ENCODE peak calls at places on chromosomes 1 and 21, in eight cellular contexts. Y is ovary; H is activated T-helper 9 cell treated with anti-CD3 and anti-CD28 coated beads, Interleukin-2, amount 50 U/mL, for 16 hours; I is activated CD8-positive, alpha-beta memory T cell treated with anti-CD3 and anti-CD28 coated beads, Interleukin-2, amount 10 ng/mL, durations not matched to agents 7 days and 5 days; F is activated CD4-positive, alpha-beta T cell treated with anti-CD3 and anti-CD28 coated beads for 48 hours; D is RPMI7951; R is left colon; J is activated CD4-positive, CD25-positive, alpha-beta regulatory T cell treated with anti-CD3 and anti-CD28 coated beads, Interleukin-2, amount 50 U/mL, for 16 hours. U is an unnamed sample.

GRCh38 chr1:53584446-53585102 is 125.4 kb downstream of the DMRTB1 start:
- DNase-seq in Y (no peak), H (no peak), I (no peak), F (no peak), D (no peak), R (no peak), J (no peak), U (no peak)

GRCh38 chr1:156419863-156420208 is 50.8 kb downstream of the RHBG start:
- DNase-seq in Y (no peak), H (no peak), I (peak), F (no peak), D (no peak), R (peak), J (no peak), U (peak)

GRCh38 chr1:109573785-109574184 is 25.4 kb downstream of the GNAI3 start:
- DNase-seq in Y (no peak), H (no peak), I (no peak), F (no peak), D (no peak), R (no peak), J (no peak), U (no peak)

GRCh38 chr1:211939876-211940468 is 95.4 kb downstream of the INTS7 start:
- DNase-seq in Y (no peak), H (peak), I (peak), F (peak), D (no peak), R (no peak), J (peak), U (no peak)

GRCh38 chr1:13556224-13556764 is 27.3 kb upstream of the PDPN start:
- DNase-seq in Y (no peak), H (no peak), I (no peak), F (no peak), D (no peak), R (no peak), J (no peak), U (no peak)

GRCh38 chr1:33349081-33349759 is 28.3 kb upstream of the A3GALT2 start:
- DNase-seq in Y (peak), H (peak), I (peak), F (peak), D (peak), R (peak), J (no peak), U (peak)

GRCh38 chr1:68229927-68230812 is 2.2 kb downstream of the WLS start:
- DNase-seq in Y (peak), H (no peak), I (no peak), F (no peak), D (peak), R (peak), J (no peak), U (no peak)

GRCh38 chr1:23779826-23780371 is 1.7 kb downstream of the PITHD1 start:
- DNase-seq in Y (no peak), H (no peak), I (no peak), F (no peak), D (peak), R (no peak), J (no peak), U (no peak)

GRCh38 chr1:54774820-54775498 is 10.6 kb upstream of the PARS2 start:
- DNase-seq in Y (no peak), H (no peak), I (no peak), F (peak), D (peak), R (no peak), J (no peak), U (peak)

GRCh38 chr21:38567577-38568360 is 69.5 kb upstream of the ERG start:
- DNase-seq in Y (no peak), H (no peak), I (no peak), F (no peak), D (peak), R (no peak), J (no peak), U (no peak)

GRCh38 chr1:184050631-184051030 is 899 bp upstream of the TSEN15 start:
- DNase-seq in Y (no peak), H (no peak), I (no peak), F (no peak), D (no peak), R (no peak), J (no peak), U (no peak)

GRCh38 chr21:14560555-14560954 is 14.4 kb upstream of the SAMSN1 start:
- DNase-seq in Y (no peak), H (no peak), I (no peak), F (no peak), D (no peak), R (no peak), J (no peak), U (no peak)

GRCh38 chr1:223665592-223666312 is at the start of gene CAPN8:
- DNase-seq in Y (no peak), H (no peak), I (no peak), F (no peak), D (no peak), R (peak), J (no peak), U (no peak)

GRCh38 chr1:190376067-190376466 is 101.6 kb downstream of the BRINP3 start:
- DNase-seq in Y (no peak), H (no peak), I (no peak), F (no peak), D (no peak), R (no peak), J (no peak), U (no peak)

GRCh38 chr1:9687120-9687875 is 35.8 kb downstream of the PIK3CD start:
- DNase-seq in Y (peak), H (peak), I (peak), F (peak), D (peak), R (peak), J (peak), U (peak)

U was measured in G401.